ENCODE peak calls at places on chromosomes 1 and 21, in seven cellular contexts. A is RWPE1, T is K562, V is fibroblast of lung, R is tibial nerve, B is vagina, Q is WERI-Rb-1. N is an unnamed sample.

GRCh38 chr1:12142891-12143630 is 23.7 kb upstream of the TNFRSF1B start:
- DNase-seq in V (no peak), B (no peak), Q (no peak), A (no peak), R (peak; percentile 48), T (no peak), N (no peak)

GRCh38 chr21:36964832-36965719 is 1.4 kb downstream of the HLCS start:
- DNase-seq in R (no peak), V (peak; percentile 20), Q (no peak), T (peak; percentile 64), B (no peak), A (no peak), N (no peak)

GRCh38 chr1:200034821-200035396 is 7.4 kb downstream of the NR5A2 start:
- DNase-seq in V (peak; percentile 48), B (no peak), A (peak; percentile 67), Q (no peak), R (no peak), T (no peak), N (no peak)

GRCh38 chr1:236302941-236303340 is 21.2 kb upstream of the ERO1B start:
- DNase-seq in R (no peak), B (no peak), T (no peak), V (no peak), Q (no peak), A (no peak), N (no peak)

GRCh38 chr21:34795152-34796141 is 126.7 kb downstream of the CLIC6 start:
- DNase-seq in T (no peak), A (peak; percentile 53), Q (no peak), V (peak; percentile 77), B (no peak), R (no peak), N (no peak)

GRCh38 chr1:45200906-45201500 is 5.4 kb downstream of the ZSWIM5 start:
- DNase-seq in Q (no peak), R (no peak), B (no peak), A (no peak), T (no peak), V (no peak), N (no peak)

GRCh38 chr1:38134294-38134755 is 87.7 kb upstream of the POU3F1 start:
- DNase-seq in R (no peak), B (no peak), T (no peak), A (no peak), Q (no peak), V (no peak), N (no peak)

GRCh38 chr21:39238275-39238674 is 55.0 kb upstream of the PSMG1 start:
- DNase-seq in V (no peak), Q (no peak), B (no peak), A (no peak), R (no peak), T (no peak), N (no peak)

GRCh38 chr1:100995196-100995983 is 30.2 kb downstream of the DPH5 start:
- DNase-seq in R (no peak), T (no peak), Q (no peak), V (peak; percentile 53), B (no peak), A (no peak), N (no peak)

GRCh38 chr1:18849252-18849651 is 10.2 kb downstream of the TAS1R2 start:
- DNase-seq in A (no peak), R (no peak), T (no peak), B (no peak), Q (no peak), V (no peak), N (no peak)

GRCh38 chr1:68087184-68087583 is 36.8 kb upstream of the DIRAS3 start:
- DNase-seq in R (no peak), A (no peak), Q (no peak), T (no peak), B (no peak), V (no peak), N (no peak)

GRCh38 chr1:232568331-232568852 is 61.5 kb downstream of the SIPA1L2 start:
- DNase-seq in B (no peak), A (no peak), T (no peak), R (no peak), Q (no peak), V (no peak), N (no peak)

GRCh38 chr1:36365310-36365895 is 20.3 kb downstream of the STK40 start:
- DNase-seq in T (no peak), V (peak; percentile 74), A (no peak), Q (no peak), B (no peak), R (peak; percentile 85), N (no peak)

GRCh38 chr21:45542242-45542666 is at the start of gene SLC19A1:
- DNase-seq in Q (peak; percentile 67), B (peak; percentile 79), V (peak; percentile 51), A (peak; percentile 87), R (no peak), T (peak; percentile 89), N (no peak)

GRCh38 chr1:223109581-223110026 is 33.4 kb downstream of the TLR5 start:
- DNase-seq in A (no peak), B (no peak), V (no peak), T (peak; percentile 16), Q (no peak), R (no peak), N (peak; percentile 47)

GRCh38 chr1:60990719-60991100 is 91.7 kb upstream of the NFIA start:
- DNase-seq in A (no peak), V (no peak), T (no peak), B (no peak), R (no peak), Q (peak; percentile 65), N (no peak)

DNA sequence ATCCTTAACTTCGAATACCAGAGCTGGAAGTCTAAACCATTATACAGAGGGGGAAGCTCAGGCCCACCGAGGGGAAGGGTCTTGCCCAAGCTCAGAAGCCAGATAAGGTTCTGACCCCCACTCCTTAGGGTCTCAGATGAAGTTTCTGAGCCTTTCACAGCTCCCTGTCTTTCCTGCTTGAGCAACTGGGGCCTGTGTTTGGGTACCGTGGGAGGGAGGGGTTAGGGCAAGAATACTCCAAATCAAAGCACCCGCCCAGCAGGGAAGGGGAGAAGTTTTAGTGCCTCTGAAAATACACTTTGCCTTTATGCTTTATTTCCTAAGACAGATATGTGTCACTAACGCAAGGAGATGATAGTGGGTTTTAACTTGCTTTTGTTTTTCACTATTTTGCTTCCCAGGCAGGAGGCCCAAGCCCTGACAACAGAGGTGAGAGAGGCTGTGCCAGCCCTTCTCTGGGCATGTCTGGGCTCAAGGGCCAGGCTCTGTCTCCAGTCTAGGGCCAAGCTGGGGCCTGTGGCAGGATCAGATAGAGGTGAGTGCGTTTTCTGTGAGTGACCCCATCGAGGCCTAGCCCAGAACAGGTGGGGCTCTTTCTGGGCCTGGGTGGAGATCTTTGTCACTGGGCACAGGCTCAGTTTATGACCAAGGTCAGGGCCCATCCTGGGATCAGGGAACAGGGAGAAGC is 20.6 kb upstream of the TENT5B start:
- DNase-seq in R (no peak), A (no peak), Q (no peak), V (no peak), T (no peak), B (no peak), N (no peak)
- H3K27ac ChIP-seq in R (peak overlapping the region; percentile 54), A (peak overlapping the region; percentile 95), Q (no peak overlapping the region), V (no peak overlapping the region), T (no peak overlapping the region), B (peak overlapping the region; percentile 73), N (no peak overlapping the region)

DNA sequence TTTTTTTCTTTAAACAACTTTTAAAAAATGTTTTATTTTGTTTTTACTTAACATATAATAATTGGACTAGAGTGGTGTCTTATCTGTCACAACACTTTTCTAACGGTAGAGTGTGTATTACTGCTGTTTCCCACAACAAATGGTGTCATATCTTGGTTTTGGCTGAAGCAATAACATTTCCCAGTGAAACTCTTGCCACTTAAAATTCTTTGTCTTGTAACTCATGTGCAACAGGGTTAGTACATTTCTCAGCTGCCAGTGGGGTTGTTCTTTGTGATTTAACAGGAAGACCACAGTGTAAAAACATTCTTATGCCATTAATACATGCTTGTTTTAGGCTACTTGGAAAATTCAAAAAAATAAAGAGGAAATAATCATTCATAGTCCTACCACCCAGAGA is 43.5 kb downstream of the ALPL start:
- DNase-seq in B (no peak), A (no peak), Q (no peak), T (no peak), R (no peak), V (peak; percentile 89), N (no peak)
- H3K27ac ChIP-seq in B (no peak overlapping the region), A (no peak overlapping the region), Q (no peak overlapping the region), T (no peak overlapping the region), R (no peak overlapping the region), V (no peak overlapping the region), N (no peak overlapping the region)

GRCh38 chr1:42319128-42319851 is 15.7 kb downstream of the FOXJ3 start:
- DNase-seq in R (no peak), B (no peak), T (no peak), V (peak; percentile 45), Q (no peak), A (no peak), N (no peak)
- H3K27ac ChIP-seq in R (peak overlapping the region; percentile 62), B (no peak overlapping the region), T (peak overlapping the region; percentile 48), V (no peak overlapping the region), Q (no peak overlapping the region), A (no peak overlapping the region), N (no peak overlapping the region)

GRCh38 chr1:221563476-221563921 is 178.4 kb downstream of the DUSP10 start:
- DNase-seq in A (no peak), B (no peak), T (no peak), V (no peak), Q (no peak), R (no peak), N (no peak)
- H3K27ac ChIP-seq in A (no peak overlapping the region), B (no peak overlapping the region), T (no peak overlapping the region), V (no peak overlapping the region), Q (no peak overlapping the region), R (no peak overlapping the region), N (no peak overlapping the region)

GRCh38 chr1:234975941-234976871 is 152.4 kb downstream of the TOMM20 start:
- DNase-seq in A (no peak), B (no peak), V (no peak), Q (no peak), R (no peak), T (peak; percentile 52), N (no peak)
- H3K27ac ChIP-seq in A (peak overlapping the region; percentile 63), B (peak overlapping the region; percentile 85), V (peak overlapping the region; percentile 85), Q (no peak overlapping the region), R (peak overlapping the region; percentile 92), T (peak overlapping the region; percentile 86), N (peak overlapping the region; percentile 99)

GRCh38 chr1:39174400-39175081 is 30.0 kb upstream of the MACF1 start:
- DNase-seq in R (no peak), B (no peak), Q (no peak), A (no peak), V (no peak), T (no peak), N (no peak)
- H3K27ac ChIP-seq in R (peak overlapping the region; percentile 64), B (peak overlapping the region; percentile 8), Q (no peak overlapping the region), A (no peak overlapping the region), V (no peak overlapping the region), T (no peak overlapping the region), N (no peak overlapping the region)

GRCh38 chr1:50474859-50475809 is 51.9 kb upstream of the DMRTA2 start:
- DNase-seq in T (no peak), Q (no peak), V (no peak), A (peak; percentile 13), B (no peak), R (no peak), N (no peak)
- H3K27ac ChIP-seq in T (no peak overlapping the region), Q (no peak overlapping the region), V (no peak overlapping the region), A (no peak overlapping the region), B (no peak overlapping the region), R (no peak overlapping the region), N (peak overlapping the region; percentile 34)

GRCh38 chr1:64471724-64472276 is 1.9 kb downstream of the CACHD1 start:
- DNase-seq in V (peak; percentile 24), R (no peak), T (no peak), B (no peak), Q (no peak), A (no peak), N (no peak)
- H3K27ac ChIP-seq in V (no peak overlapping the region), R (peak overlapping the region; percentile 82), T (no peak overlapping the region), B (peak overlapping the region; percentile 93), Q (no peak overlapping the region), A (no peak overlapping the region), N (no peak overlapping the region)